ENCODE peak calls at places on chromosomes 13 and 19, in nine cellular contexts. X, Q, H, Z, W, F, R, N and P are unnamed samples.

GRCh38 chr13:42973581-42973980 is 18.5 kb downstream of the EPSTI1 start:
- DNase-seq in W (peak), X (no peak), N (no peak), F (no peak), Z (no peak), H (no peak), Q (peak), R (no peak), P (no peak)

GRCh38 chr19:35495107-35496064 is 5.1 kb upstream of the KRTDAP start:
- DNase-seq in W (peak), R (peak), F (peak), Q (peak), N (no peak), H (peak), X (peak), Z (no peak), P (no peak)

GRCh38 chr13:108728370-108728769 is 99.0 kb downstream of the MYO16 start:
- DNase-seq in R (no peak), N (no peak), F (no peak), Z (no peak), Q (no peak), H (no peak), X (no peak), W (no peak), P (no peak)

GRCh38 chr19:35732540-35733179 is 9.6 kb downstream of the IGFLR1 start:
- DNase-seq in R (no peak), Z (no peak), F (no peak), H (no peak), X (no peak), Q (no peak), W (no peak), N (no peak), P (no peak)

GRCh38 chr19:31354919-31355318 is 5.7 kb upstream of the TSHZ3 start:
- DNase-seq in X (no peak), F (no peak), R (no peak), H (no peak), Q (no peak), N (no peak), Z (no peak), W (no peak), P (no peak)

GRCh38 chr19:18853755-18854427 is 22.1 kb downstream of the UPF1 start:
- DNase-seq in Z (no peak), H (no peak), Q (no peak), N (no peak), X (no peak), F (no peak), W (no peak), R (peak), P (no peak)

GRCh38 chr19:51607077-51607476 is 23.1 kb downstream of the SIGLEC5 start:
- DNase-seq in R (no peak), H (no peak), F (no peak), W (no peak), Q (no peak), N (no peak), Z (no peak), X (no peak), P (no peak)

GRCh38 chr19:15320118-15320517 is 12.2 kb downstream of the BRD4 start:
- DNase-seq in Z (no peak), W (no peak), Q (peak), F (no peak), N (peak), R (no peak), H (peak), X (no peak), P (no peak)

GRCh38 chr19:17205237-17206140 is 9.7 kb upstream of the USE1 start:
- DNase-seq in F (no peak), H (no peak), R (peak), Q (peak), W (peak), N (no peak), X (peak), Z (no peak), P (no peak)

GRCh38 chr13:108121406-108121805 is 93.9 kb downstream of the LIG4 start:
- DNase-seq in X (no peak), W (no peak), Q (no peak), N (no peak), R (no peak), F (no peak), Z (no peak), H (no peak), P (no peak)

GRCh38 chr19:50836543-50837195 is 3.3 kb upstream of the KLK15 start:
- DNase-seq in H (no peak), Q (no peak), Z (no peak), F (no peak), N (no peak), X (no peak), R (no peak), W (no peak), P (no peak)

GRCh38 chr19:56554272-56554869 is 12.9 kb upstream of the ZNF470 start:
- DNase-seq in W (no peak), Q (peak), R (no peak), H (no peak), Z (no peak), X (no peak), N (no peak), F (no peak), P (no peak)

GRCh38 chr13:110937511-110938303 is 22.8 kb upstream of the ANKRD10 start:
- DNase-seq in Z (no peak), X (no peak), W (no peak), N (no peak), F (peak), R (no peak), Q (no peak), H (no peak), P (no peak)

GRCh38 chr13:73060251-73061160 is 1.7 kb downstream of the KLF5 start:
- DNase-seq in N (peak), W (peak), H (peak), X (no peak), Q (peak), R (no peak), Z (no peak), F (no peak), P (peak)

GRCh38 chr19:40733149-40733548 is 16.2 kb downstream of the ITPKC start:
- DNase-seq in Q (no peak), R (no peak), X (no peak), F (no peak), Z (no peak), H (no peak), N (no peak), W (no peak), P (no peak)

GRCh38 chr19:40691421-40692211 is 1.2 kb upstream of the NUMBL start:
- DNase-seq in X (no peak), Z (no peak), R (peak), N (no peak), Q (no peak), W (no peak), F (no peak), H (no peak), P (no peak)

DNA sequence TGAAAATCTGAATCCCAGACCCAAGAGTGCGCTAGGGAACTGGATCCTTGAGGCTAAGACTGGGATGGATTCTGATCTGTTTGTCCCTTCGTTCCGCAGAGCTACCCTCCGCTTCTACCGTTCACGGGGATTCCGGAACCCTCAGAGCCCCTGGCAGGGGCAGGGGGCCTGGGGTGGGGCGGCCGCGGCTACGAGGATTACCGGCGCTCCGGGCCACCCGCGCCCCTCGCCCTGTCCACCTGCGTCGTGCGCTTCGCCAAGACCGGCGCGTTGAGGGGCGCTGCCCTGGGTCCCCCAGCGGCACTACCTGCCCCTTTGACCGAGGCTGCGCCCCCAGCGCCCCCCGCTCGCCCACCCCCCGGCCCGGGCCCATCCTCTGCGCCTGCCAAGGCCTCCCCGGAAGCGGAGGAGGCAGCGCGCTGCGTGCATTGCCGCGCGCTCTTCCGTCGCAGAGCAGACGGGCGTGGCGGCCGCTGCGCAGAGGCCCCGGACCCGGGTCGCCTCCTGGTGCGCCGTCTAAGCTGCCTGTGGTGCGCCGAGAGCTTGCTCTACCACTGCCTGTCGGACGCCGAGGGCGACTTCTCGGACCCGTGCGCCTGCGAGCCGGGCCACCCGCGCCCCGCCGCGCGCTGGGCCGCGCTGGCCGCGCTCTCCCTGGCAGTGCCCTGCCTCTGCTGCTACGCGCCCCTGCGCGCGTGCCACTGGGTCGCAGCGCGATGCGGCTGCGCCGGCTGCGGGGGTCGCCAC is 7.1 kb downstream of the SPRED3 start:
- DNase-seq in X (no peak), R (no peak), F (no peak), W (no peak), N (no peak), H (no peak), Q (no peak), Z (no peak), P (no peak)
- H3K4me3 ChIP-seq in X (peak), R (no peak), F (no peak), W (no peak), N (no peak), H (no peak), Q (peak), Z (no peak), P (no peak)

GRCh38 chr13:97122381-97122996 is 99.6 kb upstream of the MBNL2 start:
- DNase-seq in X (no peak), N (no peak), R (no peak), Q (peak), W (peak), Z (peak), F (no peak), H (no peak), P (peak)

GRCh38 chr13:97124237-97124636 is 97.9 kb upstream of the MBNL2 start:
- DNase-seq in F (no peak), Z (no peak), Q (no peak), H (no peak), X (no peak), W (no peak), N (no peak), R (no peak), P (no peak)

GRCh38 chr13:97127842-97128241 is 94.3 kb upstream of the MBNL2 start:
- DNase-seq in F (no peak), R (no peak), Q (no peak), X (no peak), N (no peak), H (no peak), Z (no peak), W (no peak), P (no peak)

GRCh38 chr13:97125051-97125809 is 96.9 kb upstream of the MBNL2 start:
- DNase-seq in Z (peak), Q (peak), F (peak), R (no peak), W (peak), H (no peak), X (no peak), N (no peak), P (peak)

DNA sequence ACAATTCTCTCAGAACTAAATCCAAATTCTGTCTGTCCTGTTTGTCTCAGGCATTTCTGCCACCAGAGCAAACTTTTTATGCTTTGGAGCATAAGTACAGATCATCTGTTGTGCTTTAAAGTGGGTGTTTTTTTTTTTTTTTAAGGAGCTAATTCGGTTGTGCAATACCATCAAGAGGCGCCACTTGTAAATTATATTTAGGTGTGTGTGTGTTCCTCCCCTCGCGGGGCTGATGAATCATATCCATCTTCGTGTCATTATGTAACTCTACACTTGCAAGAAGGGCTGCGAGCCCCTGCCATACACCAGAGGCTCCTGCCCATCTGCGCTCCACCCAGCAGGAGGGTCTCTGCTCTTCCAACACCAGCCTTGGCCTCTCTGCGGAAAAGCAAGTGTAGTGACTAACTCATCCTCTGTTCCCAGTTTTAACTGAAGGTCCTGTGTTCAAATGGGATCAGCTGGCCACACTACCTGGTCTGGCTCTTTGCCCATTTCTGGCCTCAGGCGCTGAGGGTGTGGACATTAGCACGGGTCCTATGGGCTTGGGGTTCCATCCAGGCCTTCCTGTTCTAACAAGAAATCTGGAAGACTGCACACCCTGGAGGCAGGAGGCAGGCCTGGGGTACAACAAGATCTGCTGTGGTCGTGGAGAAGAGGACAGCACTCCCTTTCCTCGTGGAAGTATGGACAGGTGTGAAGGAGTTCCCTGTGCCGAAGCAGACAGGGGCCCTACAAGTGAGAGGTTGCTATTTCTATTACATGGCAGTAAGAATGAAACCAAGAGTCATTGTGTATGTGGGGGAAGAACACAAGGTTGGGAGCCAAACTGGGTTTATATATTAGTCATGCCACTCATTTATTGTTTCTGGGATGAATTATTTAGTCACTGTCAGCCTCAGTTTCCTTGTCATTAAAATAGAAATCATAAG is 96.1 kb upstream of the MBNL2 start:
- DNase-seq in W (peak), H (no peak), R (no peak), N (no peak), Z (peak), X (no peak), F (peak), Q (peak), P (peak)
- H3K4me3 ChIP-seq in W (no peak), H (no peak), R (no peak), N (no peak), Z (peak), X (no peak), F (no peak), Q (no peak), P (no peak)

GRCh38 chr13:75803982-75804381 is 167.9 kb downstream of the LMO7 start:
- DNase-seq in X (no peak), W (peak), N (no peak), R (no peak), H (no peak), F (no peak), Z (no peak), Q (no peak), P (no peak)

GRCh38 chr13:75800545-75800944 is 164.4 kb downstream of the LMO7 start:
- DNase-seq in R (no peak), Z (no peak), X (no peak), N (no peak), W (no peak), Q (no peak), H (no peak), F (no peak), P (no peak)

GRCh38 chr13:75801388-75801787 is 165.3 kb downstream of the LMO7 start:
- DNase-seq in F (no peak), N (no peak), X (no peak), Q (no peak), H (no peak), R (no peak), Z (no peak), W (no peak), P (no peak)

GRCh38 chr13:75802161-75802560 is 166.0 kb downstream of the LMO7 start:
- DNase-seq in R (no peak), N (no peak), Z (no peak), W (no peak), H (no peak), Q (no peak), F (no peak), X (no peak), P (no peak)

GRCh38 chr13:75803175-75803611 is 167.1 kb downstream of the LMO7 start:
- DNase-seq in Q (no peak), X (no peak), W (no peak), Z (no peak), H (no peak), R (no peak), N (no peak), F (no peak), P (no peak)
- H3K4me3 ChIP-seq in Q (no peak), X (no peak), W (peak), Z (no peak), H (no peak), R (no peak), N (no peak), F (no peak), P (no peak)

GRCh38 chr19:23762548-23762883 is 3.8 kb upstream of the ZNF681 start:
- DNase-seq in H (no peak), X (no peak), Z (no peak), R (no peak), Q (no peak), W (no peak), F (no peak), N (no peak), P (no peak)
- H3K4me3 ChIP-seq in H (peak), X (peak), Z (peak), R (peak), Q (peak), W (peak), F (peak), N (peak), P (peak)

GRCh38 chr13:29059837-29060236 is 239.7 kb downstream of the MTUS2 start:
- DNase-seq in X (no peak), F (no peak), Q (no peak), H (no peak), W (no peak), R (peak), N (no peak), Z (no peak), P (no peak)

GRCh38 chr13:29067306-29067945 is 247.3 kb downstream of the MTUS2 start:
- DNase-seq in H (no peak), Q (no peak), F (no peak), W (no peak), X (no peak), N (no peak), R (no peak), Z (no peak), P (no peak)

GRCh38 chr13:29065142-29065541 is 245.0 kb downstream of the MTUS2 start:
- DNase-seq in N (no peak), H (no peak), X (no peak), Q (no peak), F (no peak), R (no peak), W (no peak), Z (no peak), P (no peak)
- H3K4me3 ChIP-seq in N (no peak), H (no peak), X (no peak), Q (no peak), F (no peak), R (no peak), W (no peak), Z (no peak), P (no peak)

DNA sequence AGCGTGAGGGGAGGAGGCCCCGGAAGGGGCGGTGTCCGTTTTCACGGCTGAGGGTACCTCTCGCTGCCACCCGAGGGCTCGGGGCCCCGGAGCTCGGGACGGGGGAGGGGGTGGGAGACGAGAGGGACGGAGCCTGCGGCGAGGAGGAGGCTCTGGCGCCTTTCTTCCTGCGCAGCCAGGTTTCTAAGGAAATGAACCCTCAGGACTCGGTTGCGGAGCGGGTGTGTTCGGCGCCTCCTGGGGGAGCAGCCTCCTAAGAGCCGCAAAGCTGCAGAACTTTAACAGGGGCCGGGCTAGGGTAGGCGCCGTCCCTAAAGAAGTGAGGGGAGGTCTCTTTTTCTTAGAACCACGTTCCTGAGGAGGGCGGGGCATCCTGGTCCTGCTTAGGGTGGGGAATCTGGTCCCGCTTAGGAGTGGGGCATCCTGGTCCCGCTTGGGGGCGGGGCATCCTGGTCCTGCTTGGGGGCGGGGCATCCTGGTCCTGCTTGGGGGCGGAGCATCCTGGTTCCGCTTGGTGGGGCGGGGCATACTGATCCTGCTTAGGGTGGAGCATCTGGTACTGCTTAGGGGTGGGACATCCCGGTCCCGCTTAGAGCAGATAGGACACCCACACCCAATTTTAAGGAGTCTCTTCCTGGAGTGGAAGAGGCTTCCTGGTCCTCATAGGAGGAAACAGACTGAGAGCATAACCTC is 6.2 kb downstream of the SYT5 start:
- DNase-seq in Q (peak), Z (peak), F (peak), R (no peak), X (no peak), N (peak), W (peak), H (no peak), P (no peak)
- H3K4me3 ChIP-seq in Q (peak), Z (peak), F (peak), R (peak), X (no peak), N (peak), W (peak), H (peak), P (peak)

GRCh38 chr13:46642254-46642653 is 89.3 kb downstream of the LRCH1 start:
- DNase-seq in W (no peak), Z (no peak), N (no peak), R (no peak), Q (no peak), F (no peak), H (no peak), X (no peak), P (no peak)
- H3K4me3 ChIP-seq in W (no peak), Z (no peak), N (no peak), R (no peak), Q (no peak), F (no peak), H (no peak), X (no peak), P (no peak)

DNA sequence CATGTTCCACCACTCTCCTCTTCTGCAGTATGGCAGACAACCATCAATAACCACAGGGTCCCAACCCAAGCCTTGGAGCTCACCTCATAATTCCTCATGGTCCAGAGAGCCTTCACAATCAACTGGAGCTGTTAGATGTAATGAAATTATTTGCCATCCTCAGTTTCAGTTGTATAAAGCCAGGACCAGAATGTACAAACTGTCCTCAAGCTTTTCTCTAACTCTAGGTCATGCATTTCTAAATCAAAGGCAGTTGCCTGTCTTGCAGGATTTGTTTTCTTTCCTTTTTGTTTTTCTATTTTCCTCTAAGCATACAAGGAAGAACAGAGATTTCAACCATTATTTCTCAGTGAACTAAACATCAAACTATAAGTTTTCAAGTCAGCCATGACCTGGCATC is 182.5 kb upstream of the SERP2 start:
- DNase-seq in N (no peak), H (no peak), Z (no peak), Q (no peak), W (no peak), R (no peak), X (no peak), F (no peak), P (no peak)
- H3K4me3 ChIP-seq in N (no peak), H (no peak), Z (no peak), Q (no peak), W (no peak), R (no peak), X (no peak), F (no peak), P (no peak)